ENCODE peak calls at places on chromosomes 13 and 19, in eight cellular contexts. S is AG04450, M is HFFc6, R is glutamatergic neuron, C is IMR-90, Y is mammary epithelial cell, I is fibroblast of pulmonary artery, E is AG09319. W is an unnamed sample.

GRCh38 chr13:113305208-113305607 is 8.2 kb downstream of the LAMP1 start:
- DNase-seq in M (peak; percentile 55), Y (peak; percentile 91), S (no peak), I (no peak), R (no peak), C (peak; percentile 76), E (no peak), W (peak; percentile 87)

GRCh38 chr13:102017248-102017647 is 384.6 kb downstream of the FGF14 start:
- DNase-seq in S (no peak), R (no peak), I (no peak), Y (no peak), M (no peak), C (no peak), E (no peak), W (no peak)

GRCh38 chr19:47752440-47753211 is 7.3 kb downstream of the NOP53 start:
- DNase-seq in C (no peak), R (no peak), Y (no peak), S (no peak), I (no peak), M (no peak), E (no peak), W (no peak)

GRCh38 chr19:54179921-54180452 is 7.0 kb upstream of the TMC4 start:
- DNase-seq in M (peak; percentile 62), C (peak; percentile 60), S (no peak), I (peak; percentile 72), Y (peak; percentile 37), E (no peak), R (peak; percentile 85), W (no peak)

GRCh38 chr19:49414256-49414655 is 9.0 kb downstream of the PTH2 start:
- DNase-seq in C (no peak), I (no peak), S (no peak), Y (no peak), M (no peak), R (no peak), E (no peak), W (no peak)

GRCh38 chr19:39941151-39941550 is 6.7 kb upstream of the FCGBP start:
- DNase-seq in M (no peak), E (no peak), Y (no peak), I (no peak), S (no peak), C (no peak), R (no peak), W (no peak)

GRCh38 chr19:30911491-30911890 is 437.7 kb downstream of the TSHZ3 start:
- DNase-seq in I (no peak), E (no peak), R (no peak), Y (no peak), C (no peak), S (no peak), M (no peak), W (no peak)

GRCh38 chr19:56751078-56751489 is 79.5 kb upstream of the ZNF835 start:
- DNase-seq in S (no peak), Y (no peak), M (no peak), E (no peak), I (no peak), R (peak; percentile 65), C (no peak), W (no peak)

GRCh38 chr19:4556574-4557185 is 2.8 kb downstream of the SEMA6B start:
- DNase-seq in M (no peak), E (no peak), S (no peak), R (peak; percentile 58), I (no peak), C (no peak), Y (peak; percentile 29), W (peak; percentile 96)

GRCh38 chr13:74129500-74130144 is 4.6 kb downstream of the KLF12 start:
- DNase-seq in R (no peak), E (no peak), C (no peak), Y (peak; percentile 6), M (no peak), S (no peak), I (no peak), W (no peak)

GRCh38 chr19:23075031-23075733 is 41.6 kb upstream of the ZNF730 start:
- DNase-seq in E (no peak), S (peak; percentile 41), C (peak; percentile 72), Y (peak; percentile 67), M (no peak), I (peak; percentile 80), R (peak; percentile 93), W (no peak)
- TF ChIP-seq CTCF in E (no peak), S (no peak), C (no peak), Y (no peak), M (no peak), I (no peak), R (no peak), W (no peak)

GRCh38 chr13:99829593-99830239 is 141.9 kb downstream of the ZIC5 start:
- DNase-seq in I (no peak), S (no peak), C (no peak), M (no peak), Y (no peak), E (no peak), R (no peak), W (no peak)

GRCh38 chr13:99829156-99829555 is 142.4 kb downstream of the ZIC5 start:
- DNase-seq in E (no peak), M (no peak), I (no peak), R (no peak), S (no peak), Y (no peak), C (no peak), W (no peak)

GRCh38 chr13:99828114-99828513 is 143.5 kb downstream of the ZIC5 start:
- DNase-seq in E (no peak), Y (no peak), C (no peak), I (no peak), S (no peak), M (no peak), R (no peak), W (no peak)

GRCh38 chr13:99834246-99834645 is 137.3 kb downstream of the ZIC5 start:
- DNase-seq in M (no peak), R (no peak), C (no peak), S (no peak), I (no peak), E (no peak), Y (no peak), W (no peak)

DNA sequence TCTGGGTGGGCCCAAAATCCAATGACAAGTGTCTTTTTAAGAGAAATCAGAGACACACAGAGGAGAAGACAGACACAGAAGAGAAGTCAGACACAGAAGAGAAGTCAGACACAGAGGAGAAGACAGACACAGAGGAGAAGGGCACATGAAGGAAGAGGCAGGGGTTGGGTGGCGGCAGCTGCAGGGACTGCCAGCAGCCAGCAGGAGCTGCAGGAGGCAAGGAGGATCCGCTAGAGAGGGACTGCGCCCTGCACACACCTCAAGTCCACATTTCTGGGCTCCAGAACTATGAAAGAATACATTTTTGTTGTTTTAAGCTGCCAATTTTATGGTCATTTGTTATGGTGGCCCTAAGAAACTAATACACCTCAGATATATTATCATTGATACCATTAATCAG is 140.6 kb downstream of the ZIC5 start:
- DNase-seq in Y (no peak), R (no peak), M (no peak), C (no peak), I (no peak), E (no peak), S (no peak), W (no peak)
- TF ChIP-seq CTCF in Y (no peak), R (no peak), M (no peak), C (no peak), I (no peak), E (no peak), S (no peak), W (no peak)

GRCh38 chr19:10603873-10604459 is 16.9 kb upstream of the AP1M2 start:
- DNase-seq in M (no peak), R (no peak), C (no peak), Y (peak; percentile 29), E (no peak), S (no peak), I (peak; percentile 21), W (no peak)

GRCh38 chr19:10601999-10602329 is 14.9 kb upstream of the AP1M2 start:
- DNase-seq in M (no peak), Y (no peak), E (no peak), S (no peak), R (no peak), C (no peak), I (no peak), W (no peak)

GRCh38 chr19:10604460-10604980 is 17.4 kb upstream of the AP1M2 start:
- DNase-seq in R (no peak), S (no peak), E (no peak), Y (no peak), I (no peak), M (peak; percentile 10), C (no peak), W (no peak)

GRCh38 chr19:10602330-10603083 is 15.4 kb upstream of the AP1M2 start:
- DNase-seq in M (peak; percentile 24), Y (peak; percentile 52), S (no peak), R (peak; percentile 92), C (peak; percentile 48), E (no peak), I (peak; percentile 68), W (peak; percentile 97)

GRCh38 chr19:10603084-10603872 is 16.2 kb upstream of the AP1M2 start:
- DNase-seq in R (no peak), E (no peak), C (no peak), I (no peak), S (no peak), M (no peak), Y (no peak), W (no peak)
- TF ChIP-seq CTCF in R (no peak), E (no peak), C (no peak), I (no peak), S (no peak), M (no peak), Y (no peak), W (no peak)

DNA sequence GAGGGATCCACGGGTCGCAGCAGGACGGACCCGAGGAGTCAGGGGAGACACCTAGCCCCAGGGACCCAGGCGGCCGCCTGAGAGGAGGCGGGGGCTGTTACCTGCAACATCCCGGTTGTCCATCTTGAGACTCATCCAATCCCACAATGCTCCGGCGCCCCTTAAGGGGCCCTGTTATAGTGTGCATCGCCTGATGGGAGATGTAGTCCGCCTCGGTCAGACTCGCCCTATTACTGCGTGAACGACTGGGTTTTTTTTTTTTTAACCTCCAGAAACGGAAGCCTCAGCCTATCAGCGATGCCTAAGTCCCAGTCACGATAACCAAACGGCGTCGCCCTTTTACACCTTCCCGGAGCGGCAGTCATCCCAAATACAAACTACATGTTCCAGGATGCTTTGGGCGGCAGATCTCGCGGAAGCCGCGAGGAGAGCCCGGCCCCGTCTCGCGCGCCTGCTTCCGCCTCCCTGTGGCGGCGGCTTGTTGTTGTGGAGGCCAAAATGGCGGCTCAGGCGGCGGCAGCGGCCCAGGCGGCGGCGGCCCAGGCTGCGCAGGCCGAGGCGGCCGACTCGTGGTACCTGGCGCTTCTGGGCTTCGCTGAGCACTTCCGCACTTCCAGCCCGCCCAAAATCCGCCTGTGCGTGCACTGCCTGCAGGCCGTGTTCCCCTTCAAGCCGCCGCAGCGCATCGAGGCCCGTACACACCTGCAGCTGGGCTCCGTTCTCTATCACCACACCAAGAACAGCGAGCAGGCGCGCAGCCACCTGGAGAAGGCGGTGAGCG is at the start of the genes MAU2 and SUGP1:
- DNase-seq in E (peak; percentile 77), C (peak; percentile 90), Y (peak; percentile 90), M (peak; percentile 89), R (peak; percentile 89), S (peak; percentile 74), I (peak; percentile 93), W (peak; percentile 96)
- TF ChIP-seq CTCF in E (peak; percentile 29), C (peak; percentile 36), Y (peak; percentile 45), M (peak; percentile 49), R (no peak), S (peak; percentile 37), I (peak; percentile 15), W (no peak)

W was measured in RWPE1.